ENCODE peak calls at places on chromosomes 1 and 21, in four cellular contexts. One of them, this sample, is unnamed.

GRCh38 chr1:227869851-227870305 is 54.4 kb downstream of the PRSS38 start:
- DNase-seq in GM10248: no peak
- DNase-seq in Daoy: no peak
- DNase-seq in stimulated activated CD4-positive, alpha-beta T cell treated with anti-CD3 and anti-CD28 coated beads, Interleukin-1b, Interleukin-23, amount 100 ng/mL, for 24 hours: no peak
- DNase-seq in this sample: no peak

GRCh38 chr1:211892577-211892976 is 62.0 kb upstream of the LPGAT1 start:
- DNase-seq in Daoy: no peak
- DNase-seq in GM10248: no peak
- DNase-seq in stimulated activated CD4-positive, alpha-beta T cell treated with anti-CD3 and anti-CD28 coated beads, Interleukin-1b, Interleukin-23, amount 100 ng/mL, for 24 hours: no peak
- DNase-seq in this sample: no peak

GRCh38 chr1:229461032-229461668 is 27.3 kb upstream of the ACTA1 start:
- DNase-seq in GM10248: no peak
- DNase-seq in Daoy: no peak
- DNase-seq in stimulated activated CD4-positive, alpha-beta T cell treated with anti-CD3 and anti-CD28 coated beads, Interleukin-1b, Interleukin-23, amount 100 ng/mL, for 24 hours: no peak
- DNase-seq in this sample: no peak

GRCh38 chr1:21324368-21325137 is 34.3 kb upstream of the ECE1 start:
- DNase-seq in stimulated activated CD4-positive, alpha-beta T cell treated with anti-CD3 and anti-CD28 coated beads, Interleukin-1b, Interleukin-23, amount 100 ng/mL, for 24 hours: peak
- DNase-seq in GM10248: peak
- DNase-seq in Daoy: peak
- DNase-seq in this sample: peak

GRCh38 chr1:234676103-234676594 is 66.2 kb upstream of the IRF2BP2 start:
- DNase-seq in stimulated activated CD4-positive, alpha-beta T cell treated with anti-CD3 and anti-CD28 coated beads, Interleukin-1b, Interleukin-23, amount 100 ng/mL, for 24 hours: peak
- DNase-seq in GM10248: peak
- DNase-seq in Daoy: peak
- DNase-seq in this sample: peak

GRCh38 chr1:20678599-20678998 is 17.4 kb upstream of the DDOST start:
- DNase-seq in Daoy: no peak
- DNase-seq in GM10248: peak
- DNase-seq in stimulated activated CD4-positive, alpha-beta T cell treated with anti-CD3 and anti-CD28 coated beads, Interleukin-1b, Interleukin-23, amount 100 ng/mL, for 24 hours: no peak
- DNase-seq in this sample: peak

GRCh38 chr1:210434224-210434623 is 105.5 kb downstream of the HHAT start:
- DNase-seq in GM10248: no peak
- DNase-seq in stimulated activated CD4-positive, alpha-beta T cell treated with anti-CD3 and anti-CD28 coated beads, Interleukin-1b, Interleukin-23, amount 100 ng/mL, for 24 hours: no peak
- DNase-seq in Daoy: no peak
- DNase-seq in this sample: no peak

GRCh38 chr1:228875741-228876140 is 140.5 kb downstream of the RHOU start:
- DNase-seq in GM10248: no peak
- DNase-seq in stimulated activated CD4-positive, alpha-beta T cell treated with anti-CD3 and anti-CD28 coated beads, Interleukin-1b, Interleukin-23, amount 100 ng/mL, for 24 hours: no peak
- DNase-seq in Daoy: no peak
- DNase-seq in this sample: no peak

GRCh38 chr1:175845371-175845770 is 102.0 kb upstream of the TNR start:
- DNase-seq in Daoy: no peak
- DNase-seq in GM10248: no peak
- DNase-seq in stimulated activated CD4-positive, alpha-beta T cell treated with anti-CD3 and anti-CD28 coated beads, Interleukin-1b, Interleukin-23, amount 100 ng/mL, for 24 hours: no peak
- DNase-seq in this sample: no peak

GRCh38 chr1:245493029-245493428 is 338.2 kb downstream of the KIF26B start:
- DNase-seq in stimulated activated CD4-positive, alpha-beta T cell treated with anti-CD3 and anti-CD28 coated beads, Interleukin-1b, Interleukin-23, amount 100 ng/mL, for 24 hours: no peak
- DNase-seq in GM10248: no peak
- DNase-seq in Daoy: peak
- DNase-seq in this sample: no peak

GRCh38 chr1:120179420-120180348 is 3.4 kb upstream of the SEC22B start:
- DNase-seq in Daoy: peak
- DNase-seq in stimulated activated CD4-positive, alpha-beta T cell treated with anti-CD3 and anti-CD28 coated beads, Interleukin-1b, Interleukin-23, amount 100 ng/mL, for 24 hours: no peak
- DNase-seq in GM10248: no peak
- DNase-seq in this sample: peak

GRCh38 chr1:40014812-40015594 is 25.5 kb upstream of the CAP1 start:
- DNase-seq in GM10248: no peak
- DNase-seq in Daoy: peak
- DNase-seq in stimulated activated CD4-positive, alpha-beta T cell treated with anti-CD3 and anti-CD28 coated beads, Interleukin-1b, Interleukin-23, amount 100 ng/mL, for 24 hours: no peak
- DNase-seq in this sample: no peak

GRCh38 chr1:168442931-168443330 is 100.9 kb downstream of the XCL2 start:
- DNase-seq in Daoy: no peak
- DNase-seq in stimulated activated CD4-positive, alpha-beta T cell treated with anti-CD3 and anti-CD28 coated beads, Interleukin-1b, Interleukin-23, amount 100 ng/mL, for 24 hours: no peak
- DNase-seq in GM10248: no peak
- DNase-seq in this sample: no peak

GRCh38 chr1:226215239-226215638 is 8.2 kb upstream of the MIXL1 start:
- DNase-seq in GM10248: no peak
- DNase-seq in Daoy: peak
- DNase-seq in stimulated activated CD4-positive, alpha-beta T cell treated with anti-CD3 and anti-CD28 coated beads, Interleukin-1b, Interleukin-23, amount 100 ng/mL, for 24 hours: no peak
- DNase-seq in this sample: no peak

GRCh38 chr1:240237305-240237721 is 145.6 kb downstream of the FMN2 start:
- DNase-seq in stimulated activated CD4-positive, alpha-beta T cell treated with anti-CD3 and anti-CD28 coated beads, Interleukin-1b, Interleukin-23, amount 100 ng/mL, for 24 hours: no peak
- DNase-seq in Daoy: peak
- DNase-seq in GM10248: no peak
- DNase-seq in this sample: no peak

GRCh38 chr1:63327417-63328139 is 5.2 kb downstream of the FOXD3 start:
- DNase-seq in GM10248: peak
- DNase-seq in Daoy: peak
- DNase-seq in stimulated activated CD4-positive, alpha-beta T cell treated with anti-CD3 and anti-CD28 coated beads, Interleukin-1b, Interleukin-23, amount 100 ng/mL, for 24 hours: no peak
- DNase-seq in this sample: peak

GRCh38 chr1:25064465-25065238 is 134.6 kb upstream of the RUNX3 start:
- DNase-seq in Daoy: no peak
- DNase-seq in stimulated activated CD4-positive, alpha-beta T cell treated with anti-CD3 and anti-CD28 coated beads, Interleukin-1b, Interleukin-23, amount 100 ng/mL, for 24 hours: no peak
- DNase-seq in GM10248: no peak
- DNase-seq in this sample: no peak

GRCh38 chr21:29196021-29196663 is 65.7 kb downstream of the MAP3K7CL start:
- DNase-seq in GM10248: peak
- DNase-seq in stimulated activated CD4-positive, alpha-beta T cell treated with anti-CD3 and anti-CD28 coated beads, Interleukin-1b, Interleukin-23, amount 100 ng/mL, for 24 hours: peak
- DNase-seq in Daoy: peak
- DNase-seq in this sample: peak

GRCh38 chr1:95233321-95233736 is 681 bp upstream of the RWDD3 start:
- DNase-seq in Daoy: no peak
- DNase-seq in GM10248: no peak
- DNase-seq in stimulated activated CD4-positive, alpha-beta T cell treated with anti-CD3 and anti-CD28 coated beads, Interleukin-1b, Interleukin-23, amount 100 ng/mL, for 24 hours: no peak
- DNase-seq in this sample: no peak

GRCh38 chr21:9839011-9839661 is 682.2 kb upstream of the TPTE start:
- DNase-seq in stimulated activated CD4-positive, alpha-beta T cell treated with anti-CD3 and anti-CD28 coated beads, Interleukin-1b, Interleukin-23, amount 100 ng/mL, for 24 hours: no peak
- DNase-seq in Daoy: peak
- DNase-seq in GM10248: peak
- DNase-seq in this sample: no peak

GRCh38 chr1:145962157-145963102 is 1.9 kb downstream of the ANKRD34A start:
- DNase-seq in Daoy: peak
- DNase-seq in stimulated activated CD4-positive, alpha-beta T cell treated with anti-CD3 and anti-CD28 coated beads, Interleukin-1b, Interleukin-23, amount 100 ng/mL, for 24 hours: no peak
- DNase-seq in GM10248: peak
- DNase-seq in this sample: peak

GRCh38 chr21:42223826-42224575 is 5.1 kb downstream of the ABCG1 start:
- DNase-seq in GM10248: no peak
- DNase-seq in Daoy: no peak
- DNase-seq in stimulated activated CD4-positive, alpha-beta T cell treated with anti-CD3 and anti-CD28 coated beads, Interleukin-1b, Interleukin-23, amount 100 ng/mL, for 24 hours: no peak
- DNase-seq in this sample: no peak

GRCh38 chr1:17686258-17686657 is 68.9 kb upstream of the ACTL8 start:
- DNase-seq in stimulated activated CD4-positive, alpha-beta T cell treated with anti-CD3 and anti-CD28 coated beads, Interleukin-1b, Interleukin-23, amount 100 ng/mL, for 24 hours: no peak
- DNase-seq in Daoy: no peak
- DNase-seq in GM10248: no peak
- DNase-seq in this sample: no peak

This sample was measured in GM13976.